ENCODE peak calls at places on chromosomes 1 and 21, in five cellular contexts. One of them, this sample, is unnamed.

GRCh38 chr1:85344256-85344694 is 67.8 kb upstream of the BCL10 start:
- DNase-seq in heart right ventricle: no peak
- DNase-seq in GM20000: no peak
- DNase-seq in AG04450: no peak
- DNase-seq in mammary epithelial cell: peak
- DNase-seq in this sample: no peak

GRCh38 chr1:157170677-157171515 is 32.7 kb upstream of the ETV3 start:
- DNase-seq in mammary epithelial cell: peak
- DNase-seq in AG04450: no peak
- DNase-seq in GM20000: no peak
- DNase-seq in heart right ventricle: no peak
- DNase-seq in this sample: no peak

GRCh38 chr1:160018900-160019299 is 12.9 kb downstream of the PIGM start:
- DNase-seq in mammary epithelial cell: peak
- DNase-seq in AG04450: no peak
- DNase-seq in GM20000: no peak
- DNase-seq in heart right ventricle: no peak
- DNase-seq in this sample: no peak

GRCh38 chr1:76066390-76066789 is 8.2 kb upstream of the ST6GALNAC3 start:
- DNase-seq in heart right ventricle: no peak
- DNase-seq in GM20000: no peak
- DNase-seq in AG04450: no peak
- DNase-seq in mammary epithelial cell: peak
- DNase-seq in this sample: no peak

GRCh38 chr1:4512622-4513021 is 141.8 kb upstream of the AJAP1 start:
- DNase-seq in GM20000: no peak
- DNase-seq in mammary epithelial cell: no peak
- DNase-seq in AG04450: no peak
- DNase-seq in heart right ventricle: peak
- DNase-seq in this sample: no peak

GRCh38 chr1:17192394-17193221 is 12.3 kb upstream of the PADI1 start:
- DNase-seq in heart right ventricle: no peak
- DNase-seq in GM20000: no peak
- DNase-seq in AG04450: no peak
- DNase-seq in mammary epithelial cell: no peak
- DNase-seq in this sample: no peak

GRCh38 chr1:229621663-229622062 is 4.3 kb downstream of the TAF5L start:
- DNase-seq in AG04450: no peak
- DNase-seq in mammary epithelial cell: no peak
- DNase-seq in GM20000: no peak
- DNase-seq in heart right ventricle: no peak
- DNase-seq in this sample: no peak

GRCh38 chr1:226422478-226422877 is 14.6 kb upstream of the PARP1 start:
- DNase-seq in GM20000: no peak
- DNase-seq in heart right ventricle: no peak
- DNase-seq in AG04450: no peak
- DNase-seq in mammary epithelial cell: no peak
- DNase-seq in this sample: no peak

GRCh38 chr1:222385973-222386372 is 161.9 kb downstream of the HHIPL2 start:
- DNase-seq in heart right ventricle: no peak
- DNase-seq in mammary epithelial cell: no peak
- DNase-seq in AG04450: no peak
- DNase-seq in GM20000: no peak
- DNase-seq in this sample: no peak

GRCh38 chr1:84758968-84759491 is 68.8 kb upstream of the SSX2IP start:
- DNase-seq in heart right ventricle: peak
- DNase-seq in mammary epithelial cell: no peak
- DNase-seq in GM20000: no peak
- DNase-seq in AG04450: no peak
- DNase-seq in this sample: no peak

GRCh38 chr1:1156140-1157032 is 17.3 kb upstream of the TTLL10 start:
- DNase-seq in mammary epithelial cell: no peak
- DNase-seq in AG04450: no peak
- DNase-seq in GM20000: no peak
- DNase-seq in heart right ventricle: no peak
- DNase-seq in this sample: no peak

GRCh38 chr1:28199328-28200233 is 23.1 kb upstream of the PTAFR start:
- DNase-seq in AG04450: no peak
- DNase-seq in mammary epithelial cell: no peak
- DNase-seq in GM20000: peak
- DNase-seq in heart right ventricle: no peak
- DNase-seq in this sample: peak

GRCh38 chr1:204575221-204576190 is 59.3 kb downstream of the MDM4 start:
- DNase-seq in heart right ventricle: no peak
- DNase-seq in mammary epithelial cell: no peak
- DNase-seq in AG04450: no peak
- DNase-seq in GM20000: no peak
- DNase-seq in this sample: no peak

GRCh38 chr1:2528966-2529750 is 905 bp downstream of the HES5 start:
- DNase-seq in mammary epithelial cell: no peak
- DNase-seq in AG04450: no peak
- DNase-seq in GM20000: peak
- DNase-seq in heart right ventricle: no peak
- DNase-seq in this sample: peak

GRCh38 chr1:156958247-156958714 is 37.8 kb downstream of the LRRC71 start:
- DNase-seq in AG04450: no peak
- DNase-seq in heart right ventricle: no peak
- DNase-seq in GM20000: no peak
- DNase-seq in mammary epithelial cell: peak
- DNase-seq in this sample: no peak

GRCh38 chr1:5911157-5911556 is 81.1 kb downstream of the NPHP4 start:
- DNase-seq in GM20000: no peak
- DNase-seq in AG04450: no peak
- DNase-seq in heart right ventricle: no peak
- DNase-seq in mammary epithelial cell: no peak
- DNase-seq in this sample: no peak

GRCh38 chr1:11690669-11691301 is 725 bp upstream of the DRAXIN start:
- DNase-seq in AG04450: no peak
- DNase-seq in heart right ventricle: no peak
- DNase-seq in GM20000: no peak
- DNase-seq in mammary epithelial cell: no peak
- DNase-seq in this sample: no peak

GRCh38 chr1:19204665-19205266 is 5.3 kb downstream of the UBR4 start:
- DNase-seq in AG04450: no peak
- DNase-seq in GM20000: no peak
- DNase-seq in heart right ventricle: no peak
- DNase-seq in mammary epithelial cell: no peak
- DNase-seq in this sample: no peak

GRCh38 chr1:170369417-170369816 is 162.5 kb upstream of the GORAB start:
- DNase-seq in mammary epithelial cell: peak
- DNase-seq in heart right ventricle: no peak
- DNase-seq in GM20000: no peak
- DNase-seq in AG04450: no peak
- DNase-seq in this sample: no peak

GRCh38 chr21:41765393-41765950 is 1.4 kb downstream of the RIPK4 start:
- DNase-seq in mammary epithelial cell: no peak
- DNase-seq in heart right ventricle: no peak
- DNase-seq in GM20000: no peak
- DNase-seq in AG04450: no peak
- DNase-seq in this sample: peak

GRCh38 chr1:116847688-116848531 is 61.8 kb upstream of the PTGFRN start:
- DNase-seq in mammary epithelial cell: no peak
- DNase-seq in heart right ventricle: peak
- DNase-seq in AG04450: no peak
- DNase-seq in GM20000: peak
- DNase-seq in this sample: peak

GRCh38 chr1:205700865-205701401 is 20.6 kb upstream of the SLC45A3 start:
- DNase-seq in mammary epithelial cell: no peak
- DNase-seq in AG04450: no peak
- DNase-seq in heart right ventricle: peak
- DNase-seq in GM20000: no peak
- DNase-seq in this sample: no peak

GRCh38 chr1:162213281-162213909 is 143.9 kb downstream of the NOS1AP start:
- DNase-seq in mammary epithelial cell: peak
- DNase-seq in GM20000: no peak
- DNase-seq in heart right ventricle: peak
- DNase-seq in AG04450: no peak
- DNase-seq in this sample: no peak

GRCh38 chr1:219340796-219341195 is 167.1 kb downstream of the LYPLAL1 start:
- DNase-seq in heart right ventricle: no peak
- DNase-seq in mammary epithelial cell: peak
- DNase-seq in AG04450: peak
- DNase-seq in GM20000: no peak
- DNase-seq in this sample: no peak

GRCh38 chr1:236142358-236143103 is at the start of gene GPR137B:
- DNase-seq in heart right ventricle: peak
- DNase-seq in GM20000: peak
- DNase-seq in mammary epithelial cell: peak
- DNase-seq in AG04450: no peak
- DNase-seq in this sample: peak

GRCh38 chr1:236144033-236144432 is 1.7 kb downstream of the GPR137B start:
- DNase-seq in heart right ventricle: no peak
- DNase-seq in AG04450: no peak
- DNase-seq in GM20000: no peak
- DNase-seq in mammary epithelial cell: no peak
- DNase-seq in this sample: no peak

GRCh38 chr1:236147068-236147467 is 4.7 kb downstream of the GPR137B start:
- DNase-seq in mammary epithelial cell: no peak
- DNase-seq in AG04450: no peak
- DNase-seq in heart right ventricle: no peak
- DNase-seq in GM20000: no peak
- DNase-seq in this sample: no peak

GRCh38 chr1:236143104-236143948 is 987 bp downstream of the GPR137B start:
- DNase-seq in GM20000: peak
- DNase-seq in AG04450: peak
- DNase-seq in mammary epithelial cell: peak
- DNase-seq in heart right ventricle: no peak
- DNase-seq in this sample: peak

GRCh38 chr1:236144446-236145150 is 2.3 kb downstream of the GPR137B start:
- DNase-seq in AG04450: no peak
- DNase-seq in mammary epithelial cell: no peak
- DNase-seq in GM20000: peak
- DNase-seq in heart right ventricle: no peak
- DNase-seq in this sample: peak
- TF ChIP-seq CTCF in AG04450: no peak
- TF ChIP-seq CTCF in mammary epithelial cell: no peak
- TF ChIP-seq CTCF in GM20000: no peak
- TF ChIP-seq CTCF in heart right ventricle: no peak
- TF ChIP-seq CTCF in this sample: peak

DNA sequence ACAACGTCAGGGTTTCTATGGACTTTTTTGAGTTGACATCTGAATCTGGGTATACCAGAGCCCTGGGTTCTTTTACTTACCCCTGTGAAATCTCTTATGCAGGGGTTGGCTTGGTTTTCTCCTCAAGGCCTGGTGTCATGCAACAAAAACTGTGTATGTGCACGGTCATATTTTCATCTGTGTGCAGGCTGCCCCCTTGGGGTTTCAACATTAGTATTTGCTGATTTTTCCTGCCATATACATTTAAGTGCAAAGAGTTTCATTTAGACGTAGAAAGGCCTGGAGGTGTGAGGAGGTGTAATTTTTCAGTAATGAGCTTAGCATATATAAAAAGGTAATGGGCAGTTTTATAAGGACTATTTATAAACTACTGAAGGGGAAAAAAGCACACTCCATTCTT is 21.9 kb upstream of the ZBTB18 start:
- DNase-seq in GM20000: no peak
- DNase-seq in heart right ventricle: no peak
- DNase-seq in mammary epithelial cell: no peak
- DNase-seq in AG04450: no peak
- DNase-seq in this sample: no peak
- TF ChIP-seq CTCF in GM20000: no peak
- TF ChIP-seq CTCF in heart right ventricle: peak
- TF ChIP-seq CTCF in mammary epithelial cell: no peak
- TF ChIP-seq CTCF in AG04450: peak
- TF ChIP-seq CTCF in this sample: peak

DNA sequence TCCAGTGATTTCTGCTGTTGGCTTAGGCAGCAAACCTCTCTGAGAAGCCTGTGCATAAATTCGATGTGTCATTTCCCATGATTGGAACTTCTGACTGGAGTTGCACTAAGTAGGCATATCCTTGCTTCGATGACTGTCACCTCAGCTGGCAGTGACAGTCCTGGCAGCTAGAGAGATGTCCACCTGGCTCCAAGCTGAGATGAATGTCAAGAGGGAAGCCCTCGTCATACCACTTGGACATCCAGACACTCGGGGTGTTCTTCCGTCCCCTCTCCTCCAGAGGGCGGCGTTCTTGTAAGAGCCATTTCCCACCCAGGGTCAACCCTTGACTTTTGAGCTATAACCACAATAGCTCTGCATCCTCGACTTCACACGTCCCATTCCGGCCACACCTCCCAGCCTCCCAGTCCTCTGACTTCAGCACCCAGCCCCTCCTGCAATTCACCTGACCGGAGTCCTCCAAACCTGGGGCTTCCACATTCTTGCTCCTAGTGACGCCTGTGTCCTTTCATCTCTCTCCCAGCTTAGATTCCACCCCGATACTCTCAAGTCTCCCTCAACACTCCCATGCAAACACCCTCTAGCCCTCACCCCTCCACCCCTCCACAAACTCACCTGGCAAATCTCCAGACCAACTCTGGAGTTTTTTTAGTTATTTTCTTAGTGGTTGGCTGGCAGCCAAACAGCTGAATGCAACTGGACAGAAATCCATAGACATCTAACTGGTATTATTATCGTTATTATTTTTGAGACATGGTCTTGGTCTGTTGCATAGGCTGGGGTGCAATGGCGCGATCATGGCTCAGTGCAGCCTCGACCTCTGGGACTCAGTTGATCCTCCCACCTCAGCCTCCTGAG is 17.4 kb downstream of the CA6 start:
- DNase-seq in GM20000: peak
- DNase-seq in heart right ventricle: no peak
- DNase-seq in mammary epithelial cell: no peak
- DNase-seq in AG04450: no peak
- DNase-seq in this sample: peak
- TF ChIP-seq CTCF in GM20000: peak
- TF ChIP-seq CTCF in heart right ventricle: peak
- TF ChIP-seq CTCF in mammary epithelial cell: peak
- TF ChIP-seq CTCF in AG04450: peak
- TF ChIP-seq CTCF in this sample: peak

GRCh38 chr1:109213345-109213823 is 334 bp upstream of the SARS1 start:
- DNase-seq in GM20000: no peak
- DNase-seq in mammary epithelial cell: no peak
- DNase-seq in heart right ventricle: no peak
- DNase-seq in AG04450: no peak
- DNase-seq in this sample: no peak

GRCh38 chr1:109208847-109209463 is 4.8 kb upstream of the SARS1 start:
- DNase-seq in GM20000: no peak
- DNase-seq in heart right ventricle: no peak
- DNase-seq in mammary epithelial cell: peak
- DNase-seq in AG04450: no peak
- DNase-seq in this sample: no peak

GRCh38 chr1:109207472-109208103 is 6.1 kb upstream of the SARS1 start:
- DNase-seq in GM20000: no peak
- DNase-seq in heart right ventricle: no peak
- DNase-seq in AG04450: no peak
- DNase-seq in mammary epithelial cell: no peak
- DNase-seq in this sample: no peak

GRCh38 chr1:109208431-109208830 is 5.3 kb upstream of the SARS1 start:
- DNase-seq in GM20000: no peak
- DNase-seq in heart right ventricle: no peak
- DNase-seq in AG04450: no peak
- DNase-seq in mammary epithelial cell: no peak
- DNase-seq in this sample: no peak

DNA sequence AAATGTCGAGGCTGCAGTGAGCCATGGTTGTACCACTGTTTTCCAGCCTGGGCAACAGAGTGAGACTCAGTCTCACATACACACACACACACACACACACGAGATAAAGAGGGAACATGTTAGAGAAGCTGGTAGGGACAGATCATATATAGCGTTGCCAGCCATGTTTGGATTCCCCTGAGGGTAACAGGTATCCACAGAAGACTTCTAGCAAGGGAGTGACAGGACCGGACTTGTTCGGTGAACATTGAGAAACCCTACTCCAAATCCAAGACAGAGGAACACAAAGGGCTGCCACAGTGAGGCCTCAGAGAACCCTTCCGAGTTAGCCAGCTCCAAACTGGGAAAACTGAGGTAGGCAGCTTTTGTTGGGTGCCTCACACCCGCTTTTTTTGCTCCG is 3.7 kb upstream of the SARS1 start:
- DNase-seq in heart right ventricle: no peak
- DNase-seq in mammary epithelial cell: peak
- DNase-seq in AG04450: no peak
- DNase-seq in GM20000: no peak
- DNase-seq in this sample: no peak
- TF ChIP-seq CTCF in heart right ventricle: no peak
- TF ChIP-seq CTCF in mammary epithelial cell: no peak
- TF ChIP-seq CTCF in AG04450: no peak
- TF ChIP-seq CTCF in GM20000: no peak
- TF ChIP-seq CTCF in this sample: no peak

This sample was measured in GM13977.